ENCODE peak calls at places on chromosomes 2 and 18, in seven cellular contexts. R is sciatic nerve; S is GM12892; C is G401; T is hypothalamus; A is left lung; O is activated T-helper 9 cell treated with anti-CD3 and anti-CD28 coated beads, Interleukin-2, amount 50 U/mL, for 16 hours. P is an unnamed sample.

GRCh38 chr2:33804155-33804554 is 205.1 kb upstream of the FAM98A start:
- DNase-seq in R (no peak), S (no peak), C (no peak), T (no peak), A (no peak), O (no peak), P (no peak)

GRCh38 chr2:215370116-215370965 is 58.5 kb downstream of the ATIC start:
- DNase-seq in R (no peak), S (no peak), C (no peak), T (no peak), A (no peak), O (no peak), P (no peak)

GRCh38 chr2:95240091-95240490 is 32.8 kb downstream of the ZNF892 start:
- DNase-seq in R (no peak), S (no peak), C (no peak), T (no peak), A (no peak), O (no peak), P (no peak)

GRCh38 chr18:456361-456821 is 44.1 kb downstream of the COLEC12 start:
- DNase-seq in R (peak; percentile 79), S (no peak), C (no peak), T (no peak), A (peak; percentile 42), O (no peak), P (no peak)

GRCh38 chr2:165371356-165371755 is 98.1 kb upstream of the CSRNP3 start:
- DNase-seq in R (no peak), S (no peak), C (no peak), T (no peak), A (peak; percentile 32), O (no peak), P (no peak)

GRCh38 chr2:191015229-191015628 is 1.3 kb upstream of the STAT1 start:
- DNase-seq in R (no peak), S (no peak), C (no peak), T (no peak), A (no peak), O (no peak), P (no peak)

GRCh38 chr2:197298609-197299008 is 12.0 kb downstream of the ANKRD44 start:
- DNase-seq in R (no peak), S (no peak), C (no peak), T (no peak), A (no peak), O (no peak), P (no peak)

GRCh38 chr2:105329561-105330495 is at the start of gene TGFBRAP1:
- DNase-seq in R (peak; percentile 65), S (peak; percentile 50), C (peak; percentile 40), T (peak; percentile 27), A (no peak), O (peak; percentile 45), P (peak; percentile 45)

GRCh38 chr2:212142616-212143015 is 396.0 kb downstream of the ERBB4 start:
- DNase-seq in R (no peak), S (no peak), C (peak; percentile 82), T (no peak), A (no peak), O (no peak), P (no peak)

P was measured in effector CD4-positive, alpha-beta T cell.